ENCODE peak calls at places on chromosomes 4 and X, in four cellular contexts. W is pancreas, H is foreskin keratinocyte, L is endothelial cell of umbilical vein. U is an unnamed sample.

GRCh38 chrX:31154941-31155340 is 83.1 kb upstream of the FTHL17 start:
- DNase-seq in W (no peak), L (no peak), H (no peak), U (no peak)

GRCh38 chrX:119647552-119648420 is 41.6 kb upstream of the NKRF start:
- DNase-seq in W (no peak), H (no peak), L (no peak), U (no peak)

GRCh38 chr4:173171098-173171497 is 2.5 kb downstream of the GALNT7 start:
- DNase-seq in L (peak; percentile 46), W (no peak), H (no peak), U (no peak)

GRCh38 chrX:105483011-105483410 is 262.5 kb upstream of the TEX13A start:
- DNase-seq in L (peak; percentile 16), H (peak; percentile 84), W (no peak), U (no peak)

GRCh38 chr4:128155231-128155855 is 94.2 kb downstream of the LARP1B start:
- DNase-seq in W (no peak), H (no peak), L (peak; percentile 47), U (peak; percentile 60)

GRCh38 chrX:37454537-37455285 is 105.5 kb downstream of the PRRG1 start:
- DNase-seq in W (no peak), L (peak; percentile 32), H (peak; percentile 67), U (no peak)

GRCh38 chr4:169311643-169312365 is 41.0 kb upstream of the SH3RF1 start:
- DNase-seq in W (no peak), L (peak; percentile 57), H (no peak), U (no peak)

GRCh38 chrX:42094208-42094607 is 170.9 kb upstream of the CASK start:
- DNase-seq in L (no peak), H (no peak), W (no peak), U (no peak)

GRCh38 chr4:2333356-2333841 is 71.5 kb upstream of the MXD4 start:
- DNase-seq in W (no peak), L (no peak), H (no peak), U (peak; percentile 73)

GRCh38 chr4:8410641-8411271 is 29.8 kb downstream of the ACOX3 start:
- DNase-seq in W (no peak), H (peak; percentile 47), L (peak; percentile 94), U (no peak)

GRCh38 chr4:7876096-7876993 is 63.3 kb downstream of the AFAP1 start:
- DNase-seq in W (no peak), L (peak; percentile 75), H (no peak), U (no peak)

GRCh38 chr4:69750346-69750745 is 10.1 kb downstream of the SULT1B1 start:
- DNase-seq in W (no peak), L (peak; percentile 51), H (peak; percentile 61), U (no peak)

GRCh38 chr4:171588146-171588545 is 225.1 kb upstream of the GALNTL6 start:
- DNase-seq in H (no peak), L (no peak), W (no peak), U (no peak)

GRCh38 chr4:87239821-87240220 is 19.4 kb upstream of the KLHL8 start:
- DNase-seq in W (no peak), H (no peak), L (no peak), U (no peak)

GRCh38 chrX:675896-676295 is 45.3 kb downstream of the SHOX start:
- DNase-seq in W (no peak), H (no peak), L (no peak), U (no peak)

GRCh38 chrX:106415276-106415895 is 196.4 kb upstream of the RADX start:
- DNase-seq in W (no peak), L (peak; percentile 1), H (no peak), U (no peak)

GRCh38 chr4:48653217-48654014 is 126.7 kb downstream of the FRYL start:
- DNase-seq in W (no peak), L (no peak), H (no peak), U (no peak)

GRCh38 chr4:157012781-157013180 is 41.2 kb upstream of the PDGFC start:
- DNase-seq in W (no peak), H (peak; percentile 54), L (no peak), U (no peak)

GRCh38 chr4:133131829-133132485 is 17.1 kb upstream of the PCDH10 start:
- DNase-seq in H (no peak), W (no peak), L (peak; percentile 37), U (no peak)

GRCh38 chr4:118224239-118224829 is 128.5 kb downstream of the PRSS12 start:
- DNase-seq in H (peak; percentile 5), L (peak; percentile 69), W (no peak), U (no peak)

GRCh38 chr4:158159054-158159717 is 13.6 kb downstream of the GASK1B start:
- DNase-seq in H (peak; percentile 81), W (no peak), L (peak; percentile 86), U (no peak)

GRCh38 chrX:110317079-110317819 is 636 bp downstream of the AMMECR1 start:
- DNase-seq in L (peak; percentile 6), H (no peak), W (peak; percentile 66), U (peak; percentile 41)

GRCh38 chrX:150692837-150693781 is at the start of gene MTMR1:
- DNase-seq in H (no peak), W (peak; percentile 74), L (peak; percentile 6), U (peak; percentile 79)

GRCh38 chr4:139853309-139853708 is 187.7 kb downstream of the MGST2 start:
- DNase-seq in W (no peak), L (no peak), H (no peak), U (no peak)

GRCh38 chrX:13764765-13765164 is 30.2 kb downstream of the OFD1 start:
- DNase-seq in H (no peak), L (no peak), W (no peak), U (no peak)

GRCh38 chr4:26441110-26441509 is 49.2 kb downstream of the CCKAR start:
- DNase-seq in L (no peak), H (no peak), W (no peak), U (no peak)

GRCh38 chr4:141027421-141027820 is 105.8 kb downstream of the RNF150 start:
- DNase-seq in W (no peak), L (no peak), H (no peak), U (no peak)

DNA sequence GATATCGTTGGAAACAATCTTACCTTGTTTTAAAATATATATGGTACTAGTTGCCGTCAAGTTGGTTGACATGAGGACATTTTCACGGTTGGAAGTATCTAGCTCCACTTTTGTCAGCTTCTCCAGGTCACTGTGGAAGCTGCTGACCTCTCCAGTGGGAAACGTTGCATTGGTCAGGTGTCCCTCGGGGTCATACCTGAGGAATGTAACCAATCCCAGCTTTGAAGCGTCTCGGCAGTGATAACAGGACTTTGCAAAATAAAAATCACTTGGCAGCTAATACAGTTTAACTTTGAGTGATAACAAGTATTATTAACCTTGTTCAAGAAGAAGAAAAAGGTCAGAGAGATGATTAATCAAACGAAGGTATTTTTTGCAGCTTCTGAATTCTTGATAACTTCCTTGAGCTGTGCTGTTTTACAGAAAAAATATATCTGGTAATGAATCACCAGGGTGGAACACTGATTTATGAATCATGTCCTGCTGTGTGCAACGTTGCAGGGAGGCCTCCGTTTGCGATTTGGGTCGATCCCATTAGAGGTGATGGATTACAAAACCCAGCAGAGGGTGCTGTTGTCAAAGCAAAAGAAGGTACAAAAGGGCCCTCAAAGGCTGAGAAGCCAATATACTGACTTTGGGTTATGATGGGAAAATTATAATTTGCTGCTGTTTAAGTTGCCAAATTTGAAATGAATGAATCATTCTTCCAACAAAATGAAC is 60.1 kb downstream of the SH2D1A start:
- DNase-seq in L (peak; percentile 74), W (no peak), H (peak; percentile 62), U (no peak)
- TF ChIP-seq CTCF in L (peak; percentile 27), W (no peak), H (peak; percentile 82), U (peak; percentile 42)

GRCh38 chr4:90575371-90575770 is 448.2 kb downstream of the CCSER1 start:
- DNase-seq in W (no peak), L (no peak), H (no peak), U (no peak)

GRCh38 chr4:90572996-90573395 is 445.8 kb downstream of the CCSER1 start:
- DNase-seq in L (no peak), W (no peak), H (peak; percentile 33), U (no peak)

GRCh38 chr4:90570615-90571014 is 443.4 kb downstream of the CCSER1 start:
- DNase-seq in W (no peak), H (no peak), L (no peak), U (no peak)
- TF ChIP-seq CTCF in W (no peak), H (no peak), L (no peak), U (no peak)

GRCh38 chrX:74422576-74423288 is 1.4 kb downstream of the SLC16A2 start:
- DNase-seq in H (peak; percentile 6), L (peak; percentile 7), W (peak; percentile 72), U (peak; percentile 81)
- TF ChIP-seq CTCF in H (peak; percentile 38), L (peak; percentile 14), W (no peak), U (no peak)

GRCh38 chr4:23966720-23967119 is 76.9 kb upstream of the PPARGC1A start:
- DNase-seq in W (no peak), H (no peak), L (no peak), U (no peak)
- TF ChIP-seq CTCF in W (no peak), H (peak; percentile 42), L (no peak), U (no peak)

GRCh38 chr4:124945422-124945821 is 232.9 kb upstream of the ANKRD50 start:
- DNase-seq in L (peak; percentile 32), H (no peak), W (no peak), U (no peak)

GRCh38 chr4:124941267-124941666 is 228.7 kb upstream of the ANKRD50 start:
- DNase-seq in L (peak; percentile 76), W (no peak), H (peak; percentile 82), U (no peak)

GRCh38 chr4:124946696-124947095 is 234.2 kb upstream of the ANKRD50 start:
- DNase-seq in L (peak; percentile 57), H (no peak), W (no peak), U (no peak)

GRCh38 chr4:124943145-124943889 is 230.8 kb upstream of the ANKRD50 start:
- DNase-seq in W (no peak), L (no peak), H (peak; percentile 72), U (no peak)

GRCh38 chr4:124943938-124944337 is 231.4 kb upstream of the ANKRD50 start:
- DNase-seq in L (no peak), H (no peak), W (no peak), U (no peak)
- TF ChIP-seq CTCF in L (no peak), H (no peak), W (no peak), U (no peak)

GRCh38 chr4:932713-933070 is 432 bp downstream of the TMEM175 start:
- DNase-seq in H (no peak), L (no peak), W (no peak), U (no peak)
- TF ChIP-seq CTCF in H (peak; percentile 19), L (no peak), W (no peak), U (no peak)

GRCh38 chrX:7068939-7069367 is 78.6 kb upstream of the STS start:
- DNase-seq in H (no peak), W (no peak), L (peak; percentile 10), U (no peak)
- TF ChIP-seq CTCF in H (peak; percentile 36), W (no peak), L (peak; percentile 50), U (no peak)

DNA sequence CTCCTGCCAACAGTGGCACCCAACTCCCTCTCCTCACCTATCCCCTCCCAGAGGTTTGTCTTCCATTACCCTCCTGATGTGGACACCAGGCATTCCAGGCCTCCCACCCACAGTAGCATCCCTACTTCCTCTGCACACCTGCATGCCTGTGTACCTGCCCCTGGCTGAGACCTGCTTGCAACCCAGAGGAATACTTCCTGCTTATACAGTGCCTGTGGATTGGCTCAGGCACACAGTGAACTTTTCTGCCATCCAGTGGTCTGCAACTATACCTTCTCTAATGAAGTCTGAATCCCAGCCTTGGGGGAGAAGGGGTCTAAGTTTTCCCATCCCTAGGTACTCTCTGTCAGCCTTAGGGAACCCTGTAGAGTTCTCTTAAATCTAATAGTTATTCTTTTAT is 169.9 kb downstream of the IQCM start:
- DNase-seq in L (no peak), W (no peak), H (no peak), U (no peak)
- TF ChIP-seq CTCF in L (no peak), W (no peak), H (peak; percentile 39), U (no peak)

GRCh38 chr4:28378109-28378830 is 1517.6 kb downstream of the STIM2 start:
- DNase-seq in L (no peak), H (no peak), W (no peak), U (no peak)
- TF ChIP-seq CTCF in L (no peak), H (peak; percentile 27), W (no peak), U (no peak)